ENCODE peak calls at places on chromosomes 6 and 20, in seven cellular contexts. One of them, this sample, is unnamed.

GRCh38 chr6:36610041-36610440 is 15.9 kb downstream of the SRSF3 start:
- DNase-seq in K562: no peak
- DNase-seq in lower leg skin: peak
- DNase-seq in HCT116: no peak
- DNase-seq in NB4: no peak
- DNase-seq in esophagus muscularis mucosa: no peak
- DNase-seq in upper lobe of left lung: peak
- DNase-seq in this sample: no peak

GRCh38 chr20:57619053-57619831 is 984 bp downstream of the ZBP1 start:
- DNase-seq in upper lobe of left lung: peak
- DNase-seq in HCT116: no peak
- DNase-seq in K562: no peak
- DNase-seq in esophagus muscularis mucosa: no peak
- DNase-seq in NB4: peak
- DNase-seq in lower leg skin: peak
- DNase-seq in this sample: no peak

GRCh38 chr6:149723771-149724417 is 6.0 kb upstream of the LATS1 start:
- DNase-seq in K562: peak
- DNase-seq in NB4: peak
- DNase-seq in lower leg skin: no peak
- DNase-seq in upper lobe of left lung: peak
- DNase-seq in esophagus muscularis mucosa: no peak
- DNase-seq in HCT116: peak
- DNase-seq in this sample: no peak

GRCh38 chr6:68760941-68761676 is 126.0 kb downstream of the ADGRB3 start:
- DNase-seq in NB4: no peak
- DNase-seq in upper lobe of left lung: no peak
- DNase-seq in HCT116: no peak
- DNase-seq in lower leg skin: no peak
- DNase-seq in K562: peak
- DNase-seq in esophagus muscularis mucosa: no peak
- DNase-seq in this sample: no peak

GRCh38 chr6:10518461-10519216 is 2.5 kb upstream of the GCNT2 start:
- DNase-seq in NB4: peak
- DNase-seq in K562: peak
- DNase-seq in esophagus muscularis mucosa: no peak
- DNase-seq in upper lobe of left lung: peak
- DNase-seq in HCT116: no peak
- DNase-seq in lower leg skin: peak
- DNase-seq in this sample: no peak

GRCh38 chr6:37704066-37704465 is 6.4 kb upstream of the MDGA1 start:
- DNase-seq in NB4: peak
- DNase-seq in esophagus muscularis mucosa: no peak
- DNase-seq in lower leg skin: no peak
- DNase-seq in HCT116: no peak
- DNase-seq in K562: no peak
- DNase-seq in upper lobe of left lung: no peak
- DNase-seq in this sample: no peak

GRCh38 chr6:169862464-169863148 is 111.2 kb downstream of the ERMARD start:
- DNase-seq in K562: no peak
- DNase-seq in esophagus muscularis mucosa: no peak
- DNase-seq in NB4: no peak
- DNase-seq in lower leg skin: peak
- DNase-seq in HCT116: no peak
- DNase-seq in upper lobe of left lung: peak
- DNase-seq in this sample: no peak

GRCh38 chr6:163944897-163945296 is 530.4 kb downstream of the QKI start:
- DNase-seq in lower leg skin: peak
- DNase-seq in NB4: no peak
- DNase-seq in HCT116: no peak
- DNase-seq in upper lobe of left lung: no peak
- DNase-seq in esophagus muscularis mucosa: no peak
- DNase-seq in K562: no peak
- DNase-seq in this sample: no peak

GRCh38 chr6:36130672-36131516 is 581 bp downstream of the MAPK13 start:
- DNase-seq in lower leg skin: peak
- DNase-seq in esophagus muscularis mucosa: no peak
- DNase-seq in K562: no peak
- DNase-seq in NB4: no peak
- DNase-seq in upper lobe of left lung: peak
- DNase-seq in HCT116: peak
- DNase-seq in this sample: no peak

GRCh38 chr6:143058987-143059386 is 1.7 kb upstream of the AIG1 start:
- DNase-seq in K562: no peak
- DNase-seq in upper lobe of left lung: no peak
- DNase-seq in HCT116: no peak
- DNase-seq in lower leg skin: no peak
- DNase-seq in esophagus muscularis mucosa: no peak
- DNase-seq in NB4: peak
- DNase-seq in this sample: no peak

GRCh38 chr6:46015119-46015968 is at the start of gene CLIC5:
- DNase-seq in NB4: no peak
- DNase-seq in lower leg skin: peak
- DNase-seq in HCT116: no peak
- DNase-seq in K562: peak
- DNase-seq in upper lobe of left lung: peak
- DNase-seq in esophagus muscularis mucosa: no peak
- DNase-seq in this sample: no peak

GRCh38 chr6:142735182-142735581 is 209.8 kb downstream of the HIVEP2 start:
- DNase-seq in HCT116: no peak
- DNase-seq in NB4: no peak
- DNase-seq in esophagus muscularis mucosa: no peak
- DNase-seq in lower leg skin: no peak
- DNase-seq in K562: no peak
- DNase-seq in upper lobe of left lung: no peak
- DNase-seq in this sample: no peak

GRCh38 chr6:132933085-132933484 is 118.7 kb downstream of the RPS12 start:
- DNase-seq in NB4: no peak
- DNase-seq in K562: no peak
- DNase-seq in upper lobe of left lung: no peak
- DNase-seq in lower leg skin: no peak
- DNase-seq in HCT116: no peak
- DNase-seq in esophagus muscularis mucosa: no peak
- DNase-seq in this sample: no peak

GRCh38 chr6:14664616-14665315 is 547.2 kb downstream of the CD83 start:
- DNase-seq in K562: no peak
- DNase-seq in esophagus muscularis mucosa: no peak
- DNase-seq in NB4: peak
- DNase-seq in upper lobe of left lung: no peak
- DNase-seq in lower leg skin: no peak
- DNase-seq in HCT116: no peak
- DNase-seq in this sample: no peak

GRCh38 chr6:55469829-55470438 is 109.1 kb downstream of the HMGCLL1 start:
- DNase-seq in K562: no peak
- DNase-seq in NB4: no peak
- DNase-seq in esophagus muscularis mucosa: no peak
- DNase-seq in lower leg skin: no peak
- DNase-seq in upper lobe of left lung: no peak
- DNase-seq in HCT116: no peak
- DNase-seq in this sample: no peak

GRCh38 chr20:47612670-47613069 is 111.0 kb downstream of the NCOA3 start:
- DNase-seq in HCT116: no peak
- DNase-seq in esophagus muscularis mucosa: no peak
- DNase-seq in upper lobe of left lung: no peak
- DNase-seq in NB4: no peak
- DNase-seq in K562: no peak
- DNase-seq in lower leg skin: no peak
- DNase-seq in this sample: no peak

GRCh38 chr6:72857791-72858190 is 235.9 kb downstream of the KCNQ5 start:
- DNase-seq in esophagus muscularis mucosa: no peak
- DNase-seq in NB4: no peak
- DNase-seq in lower leg skin: no peak
- DNase-seq in K562: no peak
- DNase-seq in upper lobe of left lung: no peak
- DNase-seq in HCT116: no peak
- DNase-seq in this sample: no peak

GRCh38 chr20:31829731-31830130 is 10.6 kb downstream of the MYLK2 start:
- DNase-seq in esophagus muscularis mucosa: no peak
- DNase-seq in NB4: no peak
- DNase-seq in HCT116: no peak
- DNase-seq in K562: no peak
- DNase-seq in lower leg skin: no peak
- DNase-seq in upper lobe of left lung: no peak
- DNase-seq in this sample: no peak

DNA sequence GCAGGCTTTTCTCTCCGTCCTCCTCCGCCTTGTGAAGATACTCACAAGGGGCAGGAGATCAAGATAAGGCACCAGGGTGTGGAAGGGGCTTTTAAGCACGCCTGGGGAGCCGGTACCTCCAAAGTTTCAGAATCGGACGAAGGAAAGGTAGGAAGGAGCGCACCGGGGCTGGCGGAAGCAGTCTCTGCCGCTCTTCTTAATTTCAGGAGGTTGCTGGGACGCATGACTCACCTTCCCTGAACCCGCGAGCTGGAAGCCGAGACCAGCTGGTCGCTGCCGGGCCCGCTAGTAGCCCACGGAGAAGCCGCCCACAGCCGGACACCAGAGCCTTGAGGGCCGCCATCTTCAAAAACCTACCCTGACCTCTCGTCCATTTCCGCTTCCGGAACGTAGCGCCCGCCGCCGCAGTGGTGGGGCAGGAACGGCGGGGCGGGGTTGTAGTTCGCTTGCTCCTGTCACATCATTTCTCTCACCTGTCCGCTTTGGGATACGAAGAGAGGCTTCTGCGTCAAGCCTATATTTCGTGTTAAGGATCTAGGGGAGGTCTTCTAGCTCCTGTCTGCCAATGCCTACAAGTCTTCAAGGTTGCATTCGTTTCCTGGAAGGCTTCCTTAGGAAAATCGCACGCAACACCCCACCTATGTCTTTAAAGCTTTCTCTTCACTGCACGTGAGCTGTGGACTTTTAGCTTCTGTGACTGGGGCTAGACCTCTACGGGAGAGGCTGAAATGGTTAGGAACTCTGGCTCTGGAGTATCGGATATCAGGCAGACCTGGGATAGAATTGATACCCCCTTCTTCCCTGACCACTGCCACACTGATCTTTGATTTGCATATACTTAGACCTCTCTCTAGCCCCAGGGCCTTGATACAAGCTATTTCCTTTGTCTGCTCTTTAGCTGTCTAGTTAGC is at the start of gene MRPS18A:
- DNase-seq in K562: peak
- DNase-seq in esophagus muscularis mucosa: peak
- DNase-seq in upper lobe of left lung: peak
- DNase-seq in HCT116: peak
- DNase-seq in lower leg skin: peak
- DNase-seq in NB4: peak
- DNase-seq in this sample: no peak
- TF ChIP-seq POLR2A in K562: peak
- TF ChIP-seq POLR2A in esophagus muscularis mucosa: peak
- TF ChIP-seq POLR2A in upper lobe of left lung: peak
- TF ChIP-seq POLR2A in HCT116: peak
- TF ChIP-seq POLR2A in lower leg skin: no peak
- TF ChIP-seq POLR2A in NB4: peak
- TF ChIP-seq POLR2A in this sample: peak

GRCh38 chr20:38473353-38473795 is 731 bp downstream of the RALGAPB start:
- DNase-seq in NB4: no peak
- DNase-seq in HCT116: no peak
- DNase-seq in upper lobe of left lung: peak
- DNase-seq in esophagus muscularis mucosa: no peak
- DNase-seq in lower leg skin: no peak
- DNase-seq in K562: no peak
- DNase-seq in this sample: no peak

GRCh38 chr20:38471987-38472512 is 593 bp upstream of the RALGAPB start:
- DNase-seq in upper lobe of left lung: no peak
- DNase-seq in esophagus muscularis mucosa: no peak
- DNase-seq in HCT116: no peak
- DNase-seq in lower leg skin: no peak
- DNase-seq in NB4: no peak
- DNase-seq in K562: no peak
- DNase-seq in this sample: no peak

GRCh38 chr20:38471245-38471644 is 1.4 kb upstream of the RALGAPB start:
- DNase-seq in upper lobe of left lung: no peak
- DNase-seq in HCT116: no peak
- DNase-seq in esophagus muscularis mucosa: peak
- DNase-seq in K562: no peak
- DNase-seq in NB4: no peak
- DNase-seq in lower leg skin: no peak
- DNase-seq in this sample: no peak

GRCh38 chr20:38477747-38478146 is 5.1 kb downstream of the RALGAPB start:
- DNase-seq in lower leg skin: no peak
- DNase-seq in upper lobe of left lung: no peak
- DNase-seq in HCT116: no peak
- DNase-seq in esophagus muscularis mucosa: no peak
- DNase-seq in NB4: no peak
- DNase-seq in K562: no peak
- DNase-seq in this sample: no peak

GRCh38 chr20:38472513-38473352 is at the start of gene RALGAPB:
- DNase-seq in lower leg skin: peak
- DNase-seq in K562: peak
- DNase-seq in upper lobe of left lung: peak
- DNase-seq in HCT116: peak
- DNase-seq in NB4: peak
- DNase-seq in esophagus muscularis mucosa: peak
- DNase-seq in this sample: peak
- TF ChIP-seq POLR2A in lower leg skin: no peak
- TF ChIP-seq POLR2A in K562: peak
- TF ChIP-seq POLR2A in upper lobe of left lung: peak
- TF ChIP-seq POLR2A in HCT116: peak
- TF ChIP-seq POLR2A in NB4: peak
- TF ChIP-seq POLR2A in esophagus muscularis mucosa: no peak
- TF ChIP-seq POLR2A in this sample: peak

GRCh38 chr20:63102720-63103375 is 96.1 kb upstream of the BHLHE23 start:
- DNase-seq in lower leg skin: peak
- DNase-seq in esophagus muscularis mucosa: no peak
- DNase-seq in NB4: no peak
- DNase-seq in upper lobe of left lung: no peak
- DNase-seq in HCT116: no peak
- DNase-seq in K562: no peak
- DNase-seq in this sample: no peak
- TF ChIP-seq POLR2A in lower leg skin: no peak
- TF ChIP-seq POLR2A in esophagus muscularis mucosa: no peak
- TF ChIP-seq POLR2A in NB4: no peak
- TF ChIP-seq POLR2A in upper lobe of left lung: no peak
- TF ChIP-seq POLR2A in HCT116: no peak
- TF ChIP-seq POLR2A in K562: no peak
- TF ChIP-seq POLR2A in this sample: no peak

GRCh38 chr6:106513813-106514212 is 115.5 kb downstream of the RTN4IP1 start:
- DNase-seq in NB4: peak
- DNase-seq in HCT116: no peak
- DNase-seq in K562: no peak
- DNase-seq in upper lobe of left lung: no peak
- DNase-seq in lower leg skin: no peak
- DNase-seq in esophagus muscularis mucosa: no peak
- DNase-seq in this sample: no peak

GRCh38 chr6:106510090-106510970 is 119.0 kb downstream of the RTN4IP1 start:
- DNase-seq in NB4: peak
- DNase-seq in upper lobe of left lung: peak
- DNase-seq in HCT116: no peak
- DNase-seq in K562: no peak
- DNase-seq in esophagus muscularis mucosa: no peak
- DNase-seq in lower leg skin: peak
- DNase-seq in this sample: no peak

GRCh38 chr6:106511274-106512047 is 117.8 kb downstream of the RTN4IP1 start:
- DNase-seq in lower leg skin: peak
- DNase-seq in K562: no peak
- DNase-seq in upper lobe of left lung: peak
- DNase-seq in esophagus muscularis mucosa: no peak
- DNase-seq in NB4: peak
- DNase-seq in HCT116: no peak
- DNase-seq in this sample: no peak

GRCh38 chr6:106512958-106513480 is 116.3 kb downstream of the RTN4IP1 start:
- DNase-seq in HCT116: no peak
- DNase-seq in esophagus muscularis mucosa: no peak
- DNase-seq in lower leg skin: no peak
- DNase-seq in NB4: no peak
- DNase-seq in upper lobe of left lung: no peak
- DNase-seq in K562: no peak
- DNase-seq in this sample: no peak

GRCh38 chr6:106512048-106512957 is 117.0 kb downstream of the RTN4IP1 start:
- DNase-seq in NB4: peak
- DNase-seq in upper lobe of left lung: peak
- DNase-seq in K562: no peak
- DNase-seq in HCT116: no peak
- DNase-seq in esophagus muscularis mucosa: no peak
- DNase-seq in lower leg skin: peak
- DNase-seq in this sample: no peak
- TF ChIP-seq POLR2A in NB4: no peak
- TF ChIP-seq POLR2A in upper lobe of left lung: peak
- TF ChIP-seq POLR2A in K562: no peak
- TF ChIP-seq POLR2A in HCT116: no peak
- TF ChIP-seq POLR2A in esophagus muscularis mucosa: no peak
- TF ChIP-seq POLR2A in lower leg skin: no peak
- TF ChIP-seq POLR2A in this sample: no peak

This sample was measured in esophagus squamous epithelium.